ENCODE peak calls at places on chromosomes 1 and 21, in seven cellular contexts. J is trophoblast cell, U is H9, L is H1, O is mesendoderm, G is IMR-90, C is neuronal stem cell. T is an unnamed sample.

GRCh38 chr1:161177112-161177935 is at the start of gene B4GALT3:
- DNase-seq in C (peak; percentile 82), O (peak; percentile 96), L (no peak), J (peak; percentile 87), U (peak; percentile 94), G (peak; percentile 65), T (peak; percentile 81)

GRCh38 chr1:42922687-42923366 is 35.8 kb downstream of the SLC2A1 start:
- DNase-seq in J (peak; percentile 67), L (peak; percentile 53), G (peak; percentile 69), O (peak; percentile 98), C (peak; percentile 48), U (peak; percentile 88), T (peak; percentile 79)

GRCh38 chr1:64031191-64031590 is 172.2 kb upstream of the UBE2U start:
- DNase-seq in G (peak; percentile 40), J (no peak), C (no peak), U (no peak), L (no peak), O (no peak), T (no peak)

GRCh38 chr1:6998267-6998666 is 213.0 kb downstream of the CAMTA1 start:
- DNase-seq in G (no peak), J (peak; percentile 2), L (peak; percentile 19), C (no peak), U (peak; percentile 86), O (peak; percentile 91), T (no peak)

GRCh38 chr1:188904201-188904600 is 1573.5 kb downstream of the BRINP3 start:
- DNase-seq in G (peak; percentile 25), U (no peak), O (peak; percentile 61), L (no peak), C (peak; percentile 3), J (peak; percentile 82), T (peak; percentile 2)

GRCh38 chr1:76766381-76766780 is 100.9 kb upstream of the ST6GALNAC5 start:
- DNase-seq in G (no peak), U (no peak), L (no peak), C (no peak), J (no peak), O (no peak), T (no peak)

GRCh38 chr1:9717193-9718005 is 65.9 kb downstream of the PIK3CD start:
- DNase-seq in C (no peak), O (peak; percentile 86), G (no peak), L (no peak), J (peak; percentile 6), U (peak; percentile 78), T (no peak)

GRCh38 chr21:38914531-38915385 is 109.0 kb downstream of the ETS2 start:
- DNase-seq in U (peak; percentile 64), L (no peak), G (peak; percentile 29), J (no peak), O (no peak), C (no peak), T (peak; percentile 24)

GRCh38 chr1:17201201-17202021 is 3.5 kb upstream of the PADI1 start:
- DNase-seq in U (peak; percentile 33), L (no peak), O (no peak), C (no peak), J (no peak), G (no peak), T (no peak)

GRCh38 chr1:69845655-69846054 is 277.9 kb downstream of the LRRC7 start:
- DNase-seq in G (no peak), C (no peak), L (no peak), J (no peak), U (no peak), O (no peak), T (no peak)

GRCh38 chr21:38910390-38911008 is 104.8 kb downstream of the ETS2 start:
- DNase-seq in C (no peak), J (peak; percentile 86), U (no peak), O (peak; percentile 39), G (no peak), L (no peak), T (no peak)

GRCh38 chr1:202125611-202126010 is 2.9 kb downstream of the GPR37L1 start:
- DNase-seq in O (no peak), U (no peak), L (no peak), C (no peak), J (no peak), G (no peak), T (no peak)
- H2BK5ac ChIP-seq in O (no peak overlapping the region), U (no peak overlapping the region), L (no peak overlapping the region), C (no peak overlapping the region), J (no peak overlapping the region), G (no peak overlapping the region), T (no peak overlapping the region)

GRCh38 chr1:212596798-212597197 is 11.8 kb upstream of the ATF3 start:
- DNase-seq in G (no peak), L (no peak), J (peak; percentile 46), O (no peak), C (no peak), U (no peak), T (no peak)

GRCh38 chr1:212601524-212601923 is 7.0 kb upstream of the ATF3 start:
- DNase-seq in L (no peak), O (no peak), J (peak; percentile 19), C (no peak), G (no peak), U (no peak), T (no peak)

GRCh38 chr1:212597495-212597894 is 11.1 kb upstream of the ATF3 start:
- DNase-seq in L (no peak), G (no peak), U (no peak), O (no peak), C (no peak), J (peak; percentile 52), T (peak; percentile 70)

GRCh38 chr1:212600980-212601379 is 7.6 kb upstream of the ATF3 start:
- DNase-seq in G (no peak), U (no peak), J (peak; percentile 50), O (no peak), C (no peak), L (no peak), T (peak; percentile 18)

DNA sequence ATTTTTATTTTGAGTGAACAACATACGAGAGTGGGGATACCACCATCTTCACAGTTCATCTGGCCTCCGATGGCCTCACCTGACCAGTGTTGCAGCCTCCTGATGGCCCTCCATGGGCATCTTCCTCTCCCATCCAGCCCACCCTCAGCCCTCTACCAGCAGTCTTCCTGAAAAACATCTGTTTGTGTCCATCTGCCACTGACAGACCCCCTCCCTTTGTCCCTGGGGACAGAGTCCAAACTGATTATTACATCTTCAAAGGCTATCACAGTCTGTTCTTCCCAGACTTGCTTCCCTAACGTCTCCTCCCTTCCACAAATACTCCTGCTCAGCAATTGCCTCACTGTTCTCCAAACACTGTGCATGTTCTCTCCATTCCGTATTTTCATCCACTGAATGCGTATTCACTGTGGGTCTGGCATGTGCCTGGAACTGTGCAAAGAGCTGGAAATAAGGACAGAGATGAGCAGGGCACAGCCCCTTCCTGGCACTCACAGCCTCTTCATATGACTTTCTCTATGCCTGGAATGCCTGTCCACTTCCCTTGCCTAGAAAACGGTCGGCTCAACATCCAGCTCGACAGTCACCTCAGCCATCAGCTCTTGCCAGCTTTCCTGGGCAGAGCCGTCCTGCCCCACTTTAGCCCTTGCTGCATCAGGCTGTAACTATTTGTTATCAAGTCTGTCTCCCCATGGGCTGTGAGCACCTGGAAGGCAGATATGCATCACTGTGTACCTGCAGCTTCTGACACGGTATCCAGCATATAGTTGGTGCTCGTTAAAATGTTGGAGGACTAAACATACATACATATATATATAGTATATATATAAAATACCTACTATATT is 8.3 kb upstream of the ATF3 start:
- DNase-seq in L (no peak), J (peak; percentile 69), G (no peak), C (no peak), U (no peak), O (no peak), T (no peak)
- H2BK5ac ChIP-seq in L (no peak overlapping the region), J (no peak overlapping the region), G (no peak overlapping the region), C (no peak overlapping the region), U (no peak overlapping the region), O (no peak overlapping the region), T (no peak overlapping the region)

GRCh38 chr1:29333008-29333407 is 96.7 kb downstream of the PTPRU start:
- DNase-seq in O (no peak), C (no peak), G (no peak), U (no peak), L (no peak), J (no peak), T (no peak)

GRCh38 chr1:29339176-29339575 is 102.9 kb downstream of the PTPRU start:
- DNase-seq in U (no peak), L (no peak), G (no peak), C (no peak), J (no peak), O (no peak), T (no peak)

GRCh38 chr1:29331731-29332130 is 95.4 kb downstream of the PTPRU start:
- DNase-seq in U (no peak), G (no peak), C (no peak), J (no peak), O (no peak), L (no peak), T (no peak)

GRCh38 chr1:29332204-29332603 is 95.9 kb downstream of the PTPRU start:
- DNase-seq in C (peak; percentile 23), U (peak; percentile 76), L (peak; percentile 49), G (peak; percentile 21), O (peak; percentile 84), J (peak; percentile 35), T (peak; percentile 22)

DNA sequence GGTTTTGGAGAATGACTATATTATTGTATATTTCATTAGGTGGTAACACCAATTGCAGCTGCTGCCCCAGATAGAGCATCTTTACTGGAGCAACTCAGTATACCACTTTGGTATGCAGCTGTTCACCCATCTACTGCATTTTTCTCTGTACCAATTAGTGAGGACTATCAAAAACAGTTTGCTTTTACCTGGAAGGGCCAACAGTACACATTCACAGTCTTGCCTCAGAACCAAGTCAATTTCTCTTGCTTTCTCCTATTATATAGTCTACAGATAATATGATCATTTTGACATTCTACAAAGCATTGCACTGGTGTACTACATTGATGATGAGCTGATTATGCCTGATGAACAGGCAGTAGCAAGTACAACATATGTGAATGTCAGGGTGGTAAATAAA is 99.3 kb downstream of the PTPRU start:
- DNase-seq in U (no peak), L (no peak), O (no peak), J (no peak), C (no peak), G (no peak), T (no peak)
- H2BK5ac ChIP-seq in U (no peak overlapping the region), L (no peak overlapping the region), O (no peak overlapping the region), J (no peak overlapping the region), C (no peak overlapping the region), G (no peak overlapping the region), T (no peak overlapping the region)

GRCh38 chr1:68132426-68133130 is 82.2 kb upstream of the DIRAS3 start:
- DNase-seq in L (no peak), J (no peak), O (no peak), C (no peak), U (no peak), G (no peak), T (no peak)

GRCh38 chr1:68140536-68140935 is 90.1 kb upstream of the DIRAS3 start:
- DNase-seq in U (no peak), O (no peak), C (no peak), G (peak; percentile 69), L (no peak), J (peak; percentile 57), T (peak; percentile 77)

GRCh38 chr1:68131261-68131660 is 80.8 kb upstream of the DIRAS3 start:
- DNase-seq in J (no peak), O (no peak), U (no peak), L (no peak), C (no peak), G (no peak), T (no peak)

GRCh38 chr1:68141079-68141800 is 90.8 kb upstream of the DIRAS3 start:
- DNase-seq in G (peak; percentile 38), U (no peak), L (no peak), J (peak; percentile 87), O (peak; percentile 85), C (peak; percentile 75), T (peak; percentile 89)

DNA sequence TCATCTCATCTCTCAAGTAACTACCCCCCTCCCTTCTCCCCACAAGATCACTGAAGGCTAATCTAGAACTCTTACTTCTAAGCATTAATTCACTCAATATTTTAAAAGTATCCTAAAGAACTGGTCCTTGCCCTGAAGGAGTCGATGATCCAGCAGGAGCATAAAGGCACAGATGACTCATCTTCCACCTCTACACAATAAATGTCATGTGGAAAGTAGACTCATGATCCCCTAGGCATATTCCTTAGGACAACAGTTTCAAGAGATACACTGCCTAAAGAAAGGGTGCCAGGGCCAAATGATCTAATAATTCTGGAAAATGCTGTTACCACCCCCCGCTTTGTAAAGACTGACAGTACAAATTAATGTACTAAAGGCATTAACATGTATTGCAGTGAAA is 85.8 kb upstream of the DIRAS3 start:
- DNase-seq in L (no peak), G (peak; percentile 34), J (peak; percentile 7), U (no peak), C (no peak), O (no peak), T (peak; percentile 36)
- H2BK5ac ChIP-seq in L (no peak overlapping the region), G (no peak overlapping the region), J (no peak overlapping the region), U (no peak overlapping the region), C (no peak overlapping the region), O (no peak overlapping the region), T (no peak overlapping the region)

T was measured in mesenchymal stem cell.